ENCODE peak calls at places on chromosomes 16 and 17, in ten cellular contexts. W, V, X, C, T, Y, M, J, R and K are unnamed samples.

GRCh38 chr17:56956992-56957391 is 3.9 kb downstream of the COIL start:
- DNase-seq in W (no peak), V (no peak), X (no peak), C (no peak), T (no peak), Y (no peak), M (no peak), J (no peak), R (no peak), K (no peak)

GRCh38 chr16:5768445-5768844 is 670.9 kb upstream of the EEF2KMT start:
- DNase-seq in W (no peak), V (no peak), X (no peak), C (no peak), T (no peak), Y (no peak), M (no peak), J (no peak), R (no peak), K (no peak)

GRCh38 chr17:17051791-17052461 is 9.7 kb downstream of the MPRIP start:
- DNase-seq in W (no peak), V (no peak), X (no peak), C (no peak), T (no peak), Y (peak), M (no peak), J (no peak), R (peak), K (no peak)

GRCh38 chr17:57672205-57672632 is 72.9 kb downstream of the CCDC182 start:
- DNase-seq in W (no peak), V (no peak), X (no peak), C (no peak), T (no peak), Y (peak), M (no peak), J (no peak), R (no peak), K (no peak)

GRCh38 chr16:50680907-50681885 is at the start of gene SNX20:
- DNase-seq in W (peak), V (no peak), X (no peak), C (no peak), T (no peak), Y (no peak), M (no peak), J (no peak), R (peak), K (no peak)

GRCh38 chr17:7023576-7024401 is 939 bp downstream of the BCL6B start:
- DNase-seq in W (peak), V (peak), X (peak), C (peak), T (peak), Y (peak), M (peak), J (peak), R (peak), K (peak)

GRCh38 chr17:77372444-77373297 is 231.9 kb downstream of the SEC14L1 start:
- DNase-seq in W (peak), V (peak), X (no peak), C (peak), T (peak), Y (peak), M (peak), J (no peak), R (peak), K (peak)

GRCh38 chr17:17595755-17596154 is 4.2 kb upstream of the PEMT start:
- DNase-seq in W (no peak), V (no peak), X (no peak), C (no peak), T (no peak), Y (no peak), M (no peak), J (no peak), R (no peak), K (no peak)

GRCh38 chr17:13017623-13018462 is at the start of gene ELAC2:
- DNase-seq in W (peak), V (peak), X (peak), C (peak), T (peak), Y (peak), M (peak), J (peak), R (peak), K (peak)

GRCh38 chr17:81902023-81902652 is at the start of gene NPB:
- DNase-seq in W (no peak), V (no peak), X (no peak), C (peak), T (no peak), Y (no peak), M (peak), J (no peak), R (no peak), K (peak)

GRCh38 chr17:35872581-35872980 is 3.9 kb upstream of the HEATR9 start:
- DNase-seq in W (no peak), V (no peak), X (no peak), C (no peak), T (no peak), Y (no peak), M (no peak), J (no peak), R (no peak), K (no peak)

GRCh38 chr17:12328204-12328603 is 307.5 kb downstream of the MAP2K4 start:
- DNase-seq in W (no peak), V (no peak), X (no peak), C (no peak), T (no peak), Y (no peak), M (no peak), J (no peak), R (no peak), K (no peak)

GRCh38 chr16:11586375-11586855 is 304 bp downstream of the LITAF start:
- DNase-seq in W (no peak), V (no peak), X (no peak), C (no peak), T (no peak), Y (no peak), M (no peak), J (no peak), R (no peak), K (no peak)

GRCh38 chr16:28502290-28502689 is 4.3 kb downstream of the IL27 start:
- DNase-seq in W (no peak), V (no peak), X (no peak), C (no peak), T (no peak), Y (no peak), M (no peak), J (no peak), R (no peak), K (no peak)

GRCh38 chr17:15510361-15510760 is 42.9 kb upstream of the CDRT4 start:
- DNase-seq in W (no peak), V (no peak), X (no peak), C (no peak), T (peak), Y (peak), M (no peak), J (peak), R (no peak), K (no peak)

GRCh38 chr16:66459878-66460277 is 32.8 kb downstream of the BEAN1 start:
- DNase-seq in W (no peak), V (no peak), X (no peak), C (peak), T (no peak), Y (no peak), M (no peak), J (no peak), R (no peak), K (peak)

DNA sequence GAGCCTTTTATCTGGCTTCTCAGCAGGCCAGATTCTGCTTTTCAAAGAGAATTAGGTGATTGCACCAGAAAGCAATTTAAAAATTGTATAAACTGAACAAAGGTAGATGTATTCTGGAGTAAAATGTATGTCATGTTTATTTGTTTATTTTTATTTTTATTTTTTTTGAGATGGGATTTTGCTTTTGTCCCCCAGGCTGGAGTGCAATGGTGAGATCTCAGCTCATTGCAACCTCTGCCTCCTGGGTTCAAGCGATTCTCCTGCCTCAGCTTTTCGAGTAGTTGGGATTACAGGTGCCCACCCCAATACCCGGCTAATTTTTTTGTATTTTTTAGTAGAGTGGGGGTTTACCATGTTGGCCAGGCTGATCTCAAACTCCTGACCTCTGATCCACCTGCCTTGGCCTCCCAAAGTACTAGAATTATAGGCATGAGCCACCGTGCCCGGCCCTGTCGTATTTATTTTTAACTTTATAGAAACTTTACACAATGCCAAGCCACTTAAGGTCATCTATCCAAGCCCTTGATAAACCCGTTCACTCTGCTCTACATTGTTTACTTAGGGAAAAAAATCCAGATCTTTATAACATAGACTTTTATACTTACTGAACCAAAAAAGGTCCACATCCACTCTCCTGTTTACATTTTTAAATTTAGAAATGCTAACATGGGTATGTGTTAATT is 22.7 kb upstream of the GOT2 start:
- DNase-seq in W (no peak), V (no peak), X (no peak), C (no peak), T (no peak), Y (no peak), M (no peak), J (no peak), R (no peak), K (no peak)
- TF ChIP-seq CTCF in W (no peak), V (no peak), X (no peak), C (no peak), T (no peak), Y (no peak), M (no peak), J (no peak), R (no peak), K (no peak)

GRCh38 chr16:77782694-77783093 is 5.7 kb upstream of the VAT1L start:
- DNase-seq in W (no peak), V (no peak), X (no peak), C (peak), T (peak), Y (peak), M (no peak), J (no peak), R (no peak), K (no peak)
- TF ChIP-seq CTCF in W (no peak), V (peak), X (peak), C (peak), T (peak), Y (peak), M (no peak), J (no peak), R (no peak), K (no peak)

GRCh38 chr17:9959377-9959981 is 54.4 kb upstream of the RCVRN start:
- DNase-seq in W (no peak), V (peak), X (no peak), C (peak), T (peak), Y (peak), M (no peak), J (peak), R (no peak), K (peak)
- TF ChIP-seq CTCF in W (no peak), V (peak), X (peak), C (peak), T (peak), Y (peak), M (no peak), J (peak), R (no peak), K (peak)

DNA sequence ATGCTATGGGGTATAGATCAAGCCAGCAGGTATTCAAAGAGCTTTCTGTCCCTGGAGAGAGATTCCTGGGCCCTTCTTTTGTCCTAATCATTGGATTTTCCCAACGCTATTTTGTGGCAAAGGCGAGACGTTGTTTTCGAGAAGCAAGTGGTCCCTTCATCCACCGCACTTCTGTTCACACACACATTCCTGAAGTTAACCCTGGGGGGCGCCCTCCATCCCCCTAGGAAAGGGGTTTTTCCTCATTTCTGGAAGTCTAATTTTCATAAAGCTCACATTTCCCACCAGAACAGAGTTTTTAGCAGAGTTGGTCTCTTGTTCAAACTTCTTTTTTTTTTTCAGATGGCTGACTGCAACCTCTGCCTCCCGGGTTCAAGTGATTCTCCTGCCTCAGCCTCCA is 11.9 kb downstream of the SCGB1C2 start:
- DNase-seq in W (no peak), V (peak), X (no peak), C (no peak), T (no peak), Y (no peak), M (no peak), J (no peak), R (no peak), K (no peak)
- TF ChIP-seq CTCF in W (no peak), V (no peak), X (no peak), C (peak), T (no peak), Y (no peak), M (no peak), J (no peak), R (no peak), K (no peak)

GRCh38 chr16:27268376-27269299 is at the start of gene NSMCE1:
- DNase-seq in W (peak), V (peak), X (peak), C (peak), T (peak), Y (peak), M (peak), J (peak), R (peak), K (peak)
- TF ChIP-seq CTCF in W (no peak), V (no peak), X (no peak), C (peak), T (peak), Y (peak), M (no peak), J (no peak), R (no peak), K (no peak)

DNA sequence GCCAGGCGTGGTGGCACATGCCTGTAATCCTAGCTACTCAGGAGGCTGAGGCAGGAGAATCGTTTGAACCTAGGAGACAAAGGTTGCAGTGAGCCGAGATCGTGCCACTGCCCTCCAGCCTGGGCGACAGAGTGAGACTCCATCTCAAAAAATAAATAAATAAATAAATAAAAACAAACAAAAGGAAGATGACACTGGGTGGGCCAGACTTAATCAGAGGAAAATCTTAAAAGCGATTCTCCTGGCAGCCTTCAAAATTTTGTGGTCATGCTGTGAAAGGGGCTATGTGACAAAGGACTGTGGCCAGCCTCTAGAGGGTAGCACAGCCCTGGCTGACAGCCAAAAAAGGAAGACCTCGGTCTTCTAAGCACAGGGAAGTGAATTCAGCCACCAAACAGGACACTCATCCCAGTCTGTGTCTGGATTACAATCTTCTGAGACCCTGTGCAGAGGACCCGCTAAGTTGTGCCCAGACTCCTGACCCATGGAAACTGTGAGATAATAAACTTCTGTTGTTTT is 391.1 kb downstream of the CNTNAP4 start:
- DNase-seq in W (no peak), V (no peak), X (no peak), C (peak), T (no peak), Y (no peak), M (no peak), J (no peak), R (no peak), K (peak)
- TF ChIP-seq CTCF in W (no peak), V (peak), X (no peak), C (peak), T (no peak), Y (no peak), M (no peak), J (no peak), R (no peak), K (peak)

GRCh38 chr16:30079480-30079879 is 3.7 kb downstream of the PPP4C start:
- DNase-seq in W (no peak), V (no peak), X (no peak), C (no peak), T (no peak), Y (no peak), M (no peak), J (no peak), R (no peak), K (no peak)

GRCh38 chr16:30076276-30076791 is 540 bp downstream of the PPP4C start:
- DNase-seq in W (no peak), V (no peak), X (no peak), C (no peak), T (no peak), Y (no peak), M (no peak), J (no peak), R (no peak), K (no peak)

GRCh38 chr16:30078744-30079143 is 3.0 kb downstream of the PPP4C start:
- DNase-seq in W (no peak), V (no peak), X (no peak), C (no peak), T (no peak), Y (no peak), M (no peak), J (no peak), R (no peak), K (no peak)

GRCh38 chr16:30077656-30078055 is 1.9 kb downstream of the PPP4C start:
- DNase-seq in W (no peak), V (no peak), X (no peak), C (no peak), T (no peak), Y (peak), M (no peak), J (no peak), R (no peak), K (no peak)

GRCh38 chr16:30075503-30076275 is at the start of gene PPP4C:
- DNase-seq in W (peak), V (peak), X (no peak), C (peak), T (peak), Y (peak), M (peak), J (peak), R (peak), K (peak)
- TF ChIP-seq CTCF in W (no peak), V (peak), X (no peak), C (no peak), T (no peak), Y (no peak), M (no peak), J (no peak), R (no peak), K (no peak)

GRCh38 chr16:58025351-58026138 is at the start of gene MMP15:
- DNase-seq in W (peak), V (peak), X (no peak), C (peak), T (peak), Y (peak), M (peak), J (peak), R (peak), K (peak)
- TF ChIP-seq CTCF in W (no peak), V (no peak), X (no peak), C (no peak), T (no peak), Y (no peak), M (no peak), J (no peak), R (no peak), K (no peak)